ENCODE peak calls at places on chromosomes 6 and 20, in six cellular contexts. One of them, this sample, is unnamed.

GRCh38 chr20:1308067-1308701 is 20.8 kb downstream of the SDCBP2 start:
- DNase-seq in HT-29: no peak
- DNase-seq in aorta: peak
- DNase-seq in activated T-helper 1 cell treated with anti-CD3 and anti-CD28 coated beads, Interleukin-2, amount 50 U/mL, for 16 hours: no peak
- DNase-seq in GM23338: no peak
- DNase-seq in effector CD4-positive, alpha-beta T cell: no peak
- DNase-seq in this sample: peak

GRCh38 chr6:487956-488355 is 96.4 kb downstream of the IRF4 start:
- DNase-seq in effector CD4-positive, alpha-beta T cell: no peak
- DNase-seq in GM23338: no peak
- DNase-seq in aorta: no peak
- DNase-seq in HT-29: no peak
- DNase-seq in activated T-helper 1 cell treated with anti-CD3 and anti-CD28 coated beads, Interleukin-2, amount 50 U/mL, for 16 hours: no peak
- DNase-seq in this sample: no peak

GRCh38 chr6:167746377-167747151 is 80.1 kb upstream of the AFDN start:
- DNase-seq in GM23338: no peak
- DNase-seq in HT-29: no peak
- DNase-seq in activated T-helper 1 cell treated with anti-CD3 and anti-CD28 coated beads, Interleukin-2, amount 50 U/mL, for 16 hours: no peak
- DNase-seq in effector CD4-positive, alpha-beta T cell: no peak
- DNase-seq in aorta: no peak
- DNase-seq in this sample: no peak

GRCh38 chr6:132820629-132821381 is 6.4 kb downstream of the RPS12 start:
- DNase-seq in effector CD4-positive, alpha-beta T cell: no peak
- DNase-seq in HT-29: peak
- DNase-seq in aorta: no peak
- DNase-seq in GM23338: peak
- DNase-seq in activated T-helper 1 cell treated with anti-CD3 and anti-CD28 coated beads, Interleukin-2, amount 50 U/mL, for 16 hours: no peak
- DNase-seq in this sample: no peak

GRCh38 chr6:35044771-35045275 is 96.3 kb downstream of the TCP11 start:
- DNase-seq in HT-29: no peak
- DNase-seq in aorta: peak
- DNase-seq in activated T-helper 1 cell treated with anti-CD3 and anti-CD28 coated beads, Interleukin-2, amount 50 U/mL, for 16 hours: no peak
- DNase-seq in GM23338: no peak
- DNase-seq in effector CD4-positive, alpha-beta T cell: no peak
- DNase-seq in this sample: no peak

GRCh38 chr6:72286911-72287311 is 335.0 kb upstream of the KCNQ5 start:
- DNase-seq in aorta: no peak
- DNase-seq in effector CD4-positive, alpha-beta T cell: no peak
- DNase-seq in GM23338: no peak
- DNase-seq in HT-29: no peak
- DNase-seq in activated T-helper 1 cell treated with anti-CD3 and anti-CD28 coated beads, Interleukin-2, amount 50 U/mL, for 16 hours: no peak
- DNase-seq in this sample: no peak

GRCh38 chr20:47503685-47504084 is 2.0 kb downstream of the NCOA3 start:
- DNase-seq in aorta: no peak
- DNase-seq in HT-29: no peak
- DNase-seq in activated T-helper 1 cell treated with anti-CD3 and anti-CD28 coated beads, Interleukin-2, amount 50 U/mL, for 16 hours: no peak
- DNase-seq in GM23338: no peak
- DNase-seq in effector CD4-positive, alpha-beta T cell: no peak
- DNase-seq in this sample: no peak

GRCh38 chr6:26064619-26065257 is 22.5 kb upstream of the HFE start:
- DNase-seq in GM23338: peak
- DNase-seq in effector CD4-positive, alpha-beta T cell: peak
- DNase-seq in aorta: no peak
- DNase-seq in activated T-helper 1 cell treated with anti-CD3 and anti-CD28 coated beads, Interleukin-2, amount 50 U/mL, for 16 hours: no peak
- DNase-seq in HT-29: peak
- DNase-seq in this sample: no peak

GRCh38 chr20:46367967-46368901 is 38.2 kb downstream of the ELMO2 start:
- DNase-seq in effector CD4-positive, alpha-beta T cell: no peak
- DNase-seq in GM23338: no peak
- DNase-seq in aorta: no peak
- DNase-seq in activated T-helper 1 cell treated with anti-CD3 and anti-CD28 coated beads, Interleukin-2, amount 50 U/mL, for 16 hours: no peak
- DNase-seq in HT-29: peak
- DNase-seq in this sample: no peak

GRCh38 chr20:52569201-52569600 is 377.6 kb upstream of the ZFP64 start:
- DNase-seq in HT-29: no peak
- DNase-seq in activated T-helper 1 cell treated with anti-CD3 and anti-CD28 coated beads, Interleukin-2, amount 50 U/mL, for 16 hours: no peak
- DNase-seq in aorta: no peak
- DNase-seq in effector CD4-positive, alpha-beta T cell: no peak
- DNase-seq in GM23338: no peak
- DNase-seq in this sample: no peak

GRCh38 chr6:15443119-15443518 is 197.2 kb downstream of the JARID2 start:
- DNase-seq in aorta: no peak
- DNase-seq in activated T-helper 1 cell treated with anti-CD3 and anti-CD28 coated beads, Interleukin-2, amount 50 U/mL, for 16 hours: no peak
- DNase-seq in GM23338: no peak
- DNase-seq in effector CD4-positive, alpha-beta T cell: no peak
- DNase-seq in HT-29: no peak
- DNase-seq in this sample: no peak

GRCh38 chr6:35259946-35260626 is 551 bp downstream of the ZNF76 start:
- DNase-seq in activated T-helper 1 cell treated with anti-CD3 and anti-CD28 coated beads, Interleukin-2, amount 50 U/mL, for 16 hours: peak
- DNase-seq in aorta: peak
- DNase-seq in HT-29: peak
- DNase-seq in GM23338: peak
- DNase-seq in effector CD4-positive, alpha-beta T cell: peak
- DNase-seq in this sample: peak

GRCh38 chr20:2760381-2761305 is 39.8 kb downstream of the CPXM1 start:
- DNase-seq in GM23338: no peak
- DNase-seq in aorta: no peak
- DNase-seq in HT-29: no peak
- DNase-seq in effector CD4-positive, alpha-beta T cell: no peak
- DNase-seq in activated T-helper 1 cell treated with anti-CD3 and anti-CD28 coated beads, Interleukin-2, amount 50 U/mL, for 16 hours: no peak
- DNase-seq in this sample: no peak

GRCh38 chr20:2814587-2815051 is at the start of gene C20orf141:
- DNase-seq in effector CD4-positive, alpha-beta T cell: no peak
- DNase-seq in GM23338: no peak
- DNase-seq in aorta: no peak
- DNase-seq in HT-29: no peak
- DNase-seq in activated T-helper 1 cell treated with anti-CD3 and anti-CD28 coated beads, Interleukin-2, amount 50 U/mL, for 16 hours: no peak
- DNase-seq in this sample: no peak

GRCh38 chr6:169950558-169950957 is 199.1 kb downstream of the ERMARD start:
- DNase-seq in effector CD4-positive, alpha-beta T cell: no peak
- DNase-seq in GM23338: no peak
- DNase-seq in aorta: peak
- DNase-seq in HT-29: peak
- DNase-seq in activated T-helper 1 cell treated with anti-CD3 and anti-CD28 coated beads, Interleukin-2, amount 50 U/mL, for 16 hours: no peak
- DNase-seq in this sample: no peak

GRCh38 chr20:44730441-44730840 is 15.2 kb upstream of the KCNK15 start:
- DNase-seq in aorta: peak
- DNase-seq in activated T-helper 1 cell treated with anti-CD3 and anti-CD28 coated beads, Interleukin-2, amount 50 U/mL, for 16 hours: no peak
- DNase-seq in GM23338: no peak
- DNase-seq in effector CD4-positive, alpha-beta T cell: no peak
- DNase-seq in HT-29: peak
- DNase-seq in this sample: no peak

GRCh38 chr6:138487122-138487604 is 12.1 kb downstream of the NHSL1 start:
- DNase-seq in effector CD4-positive, alpha-beta T cell: no peak
- DNase-seq in aorta: no peak
- DNase-seq in HT-29: no peak
- DNase-seq in GM23338: no peak
- DNase-seq in activated T-helper 1 cell treated with anti-CD3 and anti-CD28 coated beads, Interleukin-2, amount 50 U/mL, for 16 hours: no peak
- DNase-seq in this sample: no peak

GRCh38 chr20:25453035-25453810 is 45.8 kb downstream of the GINS1 start:
- DNase-seq in HT-29: peak
- DNase-seq in GM23338: no peak
- DNase-seq in effector CD4-positive, alpha-beta T cell: no peak
- DNase-seq in activated T-helper 1 cell treated with anti-CD3 and anti-CD28 coated beads, Interleukin-2, amount 50 U/mL, for 16 hours: no peak
- DNase-seq in aorta: no peak
- DNase-seq in this sample: no peak

GRCh38 chr6:166553563-166554271 is 32.8 kb downstream of the RAMACL start:
- DNase-seq in HT-29: no peak
- DNase-seq in activated T-helper 1 cell treated with anti-CD3 and anti-CD28 coated beads, Interleukin-2, amount 50 U/mL, for 16 hours: no peak
- DNase-seq in GM23338: no peak
- DNase-seq in aorta: peak
- DNase-seq in effector CD4-positive, alpha-beta T cell: no peak
- DNase-seq in this sample: peak

GRCh38 chr6:37092851-37093727 is 76.9 kb upstream of the PIM1 start:
- DNase-seq in effector CD4-positive, alpha-beta T cell: no peak
- DNase-seq in aorta: no peak
- DNase-seq in GM23338: no peak
- DNase-seq in HT-29: peak
- DNase-seq in activated T-helper 1 cell treated with anti-CD3 and anti-CD28 coated beads, Interleukin-2, amount 50 U/mL, for 16 hours: no peak
- DNase-seq in this sample: no peak

GRCh38 chr6:163901681-163902080 is 487.2 kb downstream of the QKI start:
- DNase-seq in HT-29: no peak
- DNase-seq in aorta: no peak
- DNase-seq in activated T-helper 1 cell treated with anti-CD3 and anti-CD28 coated beads, Interleukin-2, amount 50 U/mL, for 16 hours: no peak
- DNase-seq in GM23338: no peak
- DNase-seq in effector CD4-positive, alpha-beta T cell: no peak
- DNase-seq in this sample: no peak

GRCh38 chr6:9398794-9399373 is 963.5 kb upstream of the SLC35B3 start:
- DNase-seq in activated T-helper 1 cell treated with anti-CD3 and anti-CD28 coated beads, Interleukin-2, amount 50 U/mL, for 16 hours: no peak
- DNase-seq in effector CD4-positive, alpha-beta T cell: no peak
- DNase-seq in HT-29: no peak
- DNase-seq in GM23338: peak
- DNase-seq in aorta: peak
- DNase-seq in this sample: peak

GRCh38 chr6:37525460-37526357 is 26.0 kb upstream of the CCDC167 start:
- DNase-seq in effector CD4-positive, alpha-beta T cell: no peak
- DNase-seq in aorta: no peak
- DNase-seq in activated T-helper 1 cell treated with anti-CD3 and anti-CD28 coated beads, Interleukin-2, amount 50 U/mL, for 16 hours: no peak
- DNase-seq in HT-29: no peak
- DNase-seq in GM23338: peak
- DNase-seq in this sample: no peak

GRCh38 chr6:170114187-170114945 is 176.5 kb downstream of the DLL1 start:
- DNase-seq in effector CD4-positive, alpha-beta T cell: no peak
- DNase-seq in GM23338: no peak
- DNase-seq in HT-29: no peak
- DNase-seq in activated T-helper 1 cell treated with anti-CD3 and anti-CD28 coated beads, Interleukin-2, amount 50 U/mL, for 16 hours: no peak
- DNase-seq in aorta: peak
- DNase-seq in this sample: no peak

GRCh38 chr6:134138226-134138975 is 86.0 kb upstream of the SLC2A12 start:
- DNase-seq in aorta: no peak
- DNase-seq in effector CD4-positive, alpha-beta T cell: no peak
- DNase-seq in activated T-helper 1 cell treated with anti-CD3 and anti-CD28 coated beads, Interleukin-2, amount 50 U/mL, for 16 hours: no peak
- DNase-seq in HT-29: no peak
- DNase-seq in GM23338: no peak
- DNase-seq in this sample: no peak

GRCh38 chr6:64217721-64218603 is 582.4 kb downstream of the PHF3 start:
- DNase-seq in aorta: no peak
- DNase-seq in effector CD4-positive, alpha-beta T cell: no peak
- DNase-seq in activated T-helper 1 cell treated with anti-CD3 and anti-CD28 coated beads, Interleukin-2, amount 50 U/mL, for 16 hours: no peak
- DNase-seq in GM23338: no peak
- DNase-seq in HT-29: no peak
- DNase-seq in this sample: no peak

This sample was measured in posterior vena cava.